ENCODE peak calls at places on chromosomes 6 and 20, in five cellular contexts. M is trophoblast cell, X is H1, J is mesenchymal stem cell, O is neuronal stem cell. P is an unnamed sample.

GRCh38 chr6:96878101-96878500 is 19.6 kb downstream of the NDUFAF4 start:
- DNase-seq in M (no peak), X (no peak), J (peak), O (no peak), P (no peak)

GRCh38 chr6:109458774-109459531 is 3.4 kb upstream of the MICAL1 start:
- DNase-seq in J (no peak), X (no peak), O (no peak), M (peak), P (no peak)

GRCh38 chr6:143545976-143546547 is 34.5 kb upstream of the FUCA2 start:
- DNase-seq in M (no peak), J (peak), X (no peak), O (no peak), P (no peak)

GRCh38 chr20:50248104-50248631 is 57.5 kb downstream of the CEBPB start:
- DNase-seq in X (no peak), O (no peak), M (peak), J (peak), P (no peak)

GRCh38 chr6:4210619-4211419 is 75.4 kb upstream of the ECI2 start:
- DNase-seq in J (peak), M (peak), X (peak), O (peak), P (peak)

GRCh38 chr20:58438970-58439808 is 50.2 kb downstream of the VAPB start:
- DNase-seq in O (no peak), X (no peak), M (no peak), J (no peak), P (no peak)

GRCh38 chr6:43945778-43946100 is 175.7 kb downstream of the VEGFA start:
- DNase-seq in M (peak), O (no peak), J (no peak), X (no peak), P (no peak)

GRCh38 chr6:39819226-39819625 is 27.1 kb downstream of the DAAM2 start:
- DNase-seq in O (no peak), J (peak), M (no peak), X (no peak), P (no peak)

GRCh38 chr6:8589941-8590676 is 154.8 kb upstream of the SLC35B3 start:
- DNase-seq in X (no peak), M (no peak), O (no peak), J (no peak), P (peak)

GRCh38 chr20:57146155-57146554 is 120.3 kb downstream of the BMP7 start:
- DNase-seq in M (no peak), J (no peak), O (no peak), X (no peak), P (no peak)

DNA sequence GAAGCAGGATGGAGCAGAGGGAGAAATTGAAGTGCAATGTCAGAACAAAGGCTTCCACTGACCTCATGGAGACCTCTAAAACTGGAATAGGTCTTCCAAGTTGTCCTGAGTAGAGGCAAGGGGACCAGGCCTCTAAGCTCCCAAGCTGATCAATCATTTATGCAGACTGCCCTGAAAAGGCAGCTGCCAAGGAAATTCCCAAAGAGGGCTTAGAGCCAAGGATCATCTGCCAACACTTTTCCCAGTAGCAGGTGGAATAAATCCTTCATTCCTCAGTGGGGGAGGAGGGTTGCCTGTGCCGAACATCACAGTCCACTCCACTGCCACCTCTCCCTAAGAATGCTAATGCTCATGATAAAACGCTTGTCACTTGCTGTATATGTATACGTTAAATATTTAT is 29.3 kb upstream of the RALY start:
- DNase-seq in X (no peak), O (no peak), M (no peak), J (no peak), P (no peak)
- H2BK12ac ChIP-seq in X (no peak), O (no peak), M (no peak), J (no peak), P (no peak)

GRCh38 chr6:67667640-67668422 is 967.3 kb upstream of the ADGRB3 start:
- DNase-seq in J (no peak), O (no peak), X (no peak), M (no peak), P (no peak)
- H2AFZ ChIP-seq in J (no peak), O (no peak), X (no peak), M (no peak), P (no peak)

GRCh38 chr20:31394900-31395299 is 4.5 kb upstream of the DEFB119 start:
- DNase-seq in M (no peak), O (no peak), J (no peak), X (no peak), P (no peak)
- H4K8ac ChIP-seq in M (no peak), O (no peak), J (no peak), X (no peak), P (no peak)

DNA sequence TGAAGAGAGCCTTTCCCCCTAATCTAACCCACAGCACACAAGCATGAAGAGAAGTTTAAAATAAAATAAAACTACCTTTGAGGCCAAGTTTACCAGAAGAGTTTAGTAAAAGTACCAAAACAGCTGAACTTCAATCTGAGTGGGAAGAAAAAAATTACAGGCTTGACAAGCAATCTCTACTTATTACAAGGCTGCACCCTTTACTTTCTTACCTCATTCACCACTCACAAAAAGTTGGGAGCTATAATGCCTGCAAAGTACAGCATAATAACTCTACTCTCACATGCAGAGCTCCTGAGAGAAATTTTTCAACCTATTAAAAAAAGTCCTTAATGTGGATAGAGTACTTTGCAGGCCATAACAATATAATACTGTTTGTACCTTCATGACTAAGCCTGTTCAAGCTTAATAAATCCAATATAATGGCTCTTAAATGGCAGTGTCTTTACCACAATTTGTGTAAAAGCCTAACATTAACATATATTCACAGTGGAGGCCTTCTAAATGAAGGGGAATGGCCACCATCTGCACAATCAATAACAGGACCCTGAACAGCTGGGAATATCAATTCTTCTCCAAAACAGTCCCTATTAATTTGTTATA is 103.1 kb downstream of the DST start:
- DNase-seq in O (no peak), M (no peak), X (no peak), J (no peak), P (no peak)
- H2BK12ac ChIP-seq in O (no peak), M (no peak), X (no peak), J (no peak), P (no peak)